ENCODE peak calls at places on chromosomes 6 and 20, in eight cellular contexts. X is H54, R is body of pancreas, G is testis, K is endothelial cell of umbilical vein, I is transverse colon, P is heart left ventricle, Q is ovary. V is an unnamed sample.

GRCh38 chr20:61575151-61575937 is 323.3 kb downstream of the CDH4 start:
- DNase-seq in R (no peak), K (no peak), Q (no peak), P (no peak), G (no peak), X (no peak), I (no peak), V (no peak)

GRCh38 chr20:61911824-61912223 is 153.9 kb downstream of the TAF4 start:
- DNase-seq in I (no peak), G (no peak), K (no peak), P (no peak), Q (no peak), X (no peak), R (no peak), V (no peak)

GRCh38 chr20:25204550-25205276 is 9.2 kb downstream of the ENTPD6 start:
- DNase-seq in K (no peak), Q (no peak), G (no peak), P (no peak), X (no peak), I (no peak), R (no peak), V (no peak)

GRCh38 chr20:53342429-53342828 is 251.2 kb downstream of the ZNF217 start:
- DNase-seq in P (no peak), Q (no peak), I (no peak), K (no peak), X (no peak), G (no peak), R (no peak), V (no peak)

GRCh38 chr20:37526839-37527637 is 638 bp downstream of the BLCAP start:
- DNase-seq in X (peak; percentile 47), I (peak; percentile 41), R (no peak), K (no peak), P (peak; percentile 52), G (peak; percentile 33), Q (peak; percentile 45), V (no peak)

GRCh38 chr20:45419188-45420091 is 3.5 kb downstream of the PIGT start:
- DNase-seq in K (peak; percentile 98), I (peak; percentile 80), R (peak; percentile 94), G (no peak), Q (no peak), P (peak; percentile 86), X (peak; percentile 74), V (peak; percentile 80)

GRCh38 chr6:146357578-146358340 is 185.9 kb upstream of the RAB32 start:
- DNase-seq in K (peak; percentile 91), I (no peak), R (no peak), P (no peak), G (no peak), X (peak; percentile 10), Q (no peak), V (no peak)

GRCh38 chr20:49687595-49688567 is 25.8 kb downstream of the B4GALT5 start:
- DNase-seq in I (no peak), X (no peak), Q (no peak), R (no peak), K (no peak), G (no peak), P (no peak), V (peak; percentile 63)

GRCh38 chr6:32086661-32087573 is 22.2 kb downstream of the TNXB start:
- DNase-seq in R (no peak), Q (no peak), K (no peak), P (peak; percentile 42), I (no peak), G (peak; percentile 52), X (peak; percentile 98), V (peak; percentile 47)

GRCh38 chr20:50339196-50339901 is 148.7 kb downstream of the CEBPB start:
- DNase-seq in R (no peak), P (no peak), X (peak; percentile 70), I (no peak), Q (no peak), K (no peak), G (no peak), V (no peak)

GRCh38 chr20:13659288-13659687 is 20.6 kb upstream of the TASP1 start:
- DNase-seq in G (no peak), Q (no peak), R (no peak), P (no peak), X (no peak), I (no peak), K (no peak), V (no peak)

GRCh38 chr6:155349129-155349528 is 34.8 kb upstream of the TFB1M start:
- DNase-seq in R (no peak), G (no peak), K (no peak), Q (no peak), X (no peak), P (no peak), I (no peak), V (no peak)

GRCh38 chr6:113464959-113465358 is 392.2 kb upstream of the MARCKS start:
- DNase-seq in P (no peak), I (no peak), Q (no peak), K (peak; percentile 61), X (no peak), R (no peak), G (no peak), V (peak; percentile 8)

GRCh38 chr6:147000545-147001488 is 203.4 kb upstream of the STXBP5 start:
- DNase-seq in G (no peak), K (peak; percentile 48), I (no peak), Q (no peak), P (no peak), X (no peak), R (no peak), V (no peak)

GRCh38 chr6:159691133-159691962 is 1.7 kb downstream of the SOD2 start:
- DNase-seq in R (peak; percentile 71), X (no peak), K (peak; percentile 92), G (no peak), P (no peak), Q (no peak), I (no peak), V (peak; percentile 85)

GRCh38 chr20:2914160-2914559 is 40.9 kb downstream of the PTPRA start:
- DNase-seq in K (peak; percentile 36), I (no peak), Q (no peak), R (no peak), P (no peak), X (no peak), G (peak; percentile 24), V (peak; percentile 50)

GRCh38 chr6:14619419-14619781 is 501.8 kb downstream of the CD83 start:
- DNase-seq in R (no peak), G (peak; percentile 46), P (peak; percentile 57), Q (peak; percentile 77), X (no peak), K (no peak), I (no peak), V (no peak)

GRCh38 chr6:34381086-34381485 is 11.4 kb downstream of the NUDT3 start:
- DNase-seq in G (no peak), X (no peak), R (no peak), K (no peak), I (no peak), Q (no peak), P (no peak), V (no peak)

DNA sequence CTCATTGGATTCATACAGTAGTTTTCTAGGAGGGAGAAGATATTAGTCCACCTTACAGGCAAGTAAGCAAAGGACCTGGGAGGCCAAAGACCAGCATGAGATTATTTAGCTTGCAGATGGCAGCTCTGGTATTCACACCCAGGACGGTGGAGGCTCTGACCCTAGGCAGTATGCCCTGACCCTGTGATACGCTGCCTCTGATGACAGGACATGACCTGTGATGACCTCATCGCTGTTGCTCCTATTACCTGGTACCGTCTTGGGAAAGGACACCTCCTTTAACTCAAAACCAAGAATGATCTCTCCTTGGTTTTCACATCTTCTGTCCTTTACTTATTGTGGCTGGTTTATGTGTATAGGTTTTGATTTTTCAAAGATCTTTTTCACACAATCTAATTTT is 298.6 kb downstream of the CLIC5 start:
- DNase-seq in G (no peak), Q (no peak), I (no peak), K (no peak), X (no peak), R (no peak), P (no peak), V (no peak)
- TF ChIP-seq POLR2A in G (no peak), Q (no peak), I (no peak), K (no peak), X (no peak), R (no peak), P (no peak), V (no peak)

GRCh38 chr20:59776626-59777320 is 156.7 kb downstream of the SYCP2 start:
- DNase-seq in K (no peak), G (no peak), Q (no peak), R (no peak), P (no peak), I (no peak), X (no peak), V (no peak)
- TF ChIP-seq POLR2A in K (no peak), G (no peak), Q (no peak), R (no peak), P (no peak), I (no peak), X (no peak), V (no peak)

DNA sequence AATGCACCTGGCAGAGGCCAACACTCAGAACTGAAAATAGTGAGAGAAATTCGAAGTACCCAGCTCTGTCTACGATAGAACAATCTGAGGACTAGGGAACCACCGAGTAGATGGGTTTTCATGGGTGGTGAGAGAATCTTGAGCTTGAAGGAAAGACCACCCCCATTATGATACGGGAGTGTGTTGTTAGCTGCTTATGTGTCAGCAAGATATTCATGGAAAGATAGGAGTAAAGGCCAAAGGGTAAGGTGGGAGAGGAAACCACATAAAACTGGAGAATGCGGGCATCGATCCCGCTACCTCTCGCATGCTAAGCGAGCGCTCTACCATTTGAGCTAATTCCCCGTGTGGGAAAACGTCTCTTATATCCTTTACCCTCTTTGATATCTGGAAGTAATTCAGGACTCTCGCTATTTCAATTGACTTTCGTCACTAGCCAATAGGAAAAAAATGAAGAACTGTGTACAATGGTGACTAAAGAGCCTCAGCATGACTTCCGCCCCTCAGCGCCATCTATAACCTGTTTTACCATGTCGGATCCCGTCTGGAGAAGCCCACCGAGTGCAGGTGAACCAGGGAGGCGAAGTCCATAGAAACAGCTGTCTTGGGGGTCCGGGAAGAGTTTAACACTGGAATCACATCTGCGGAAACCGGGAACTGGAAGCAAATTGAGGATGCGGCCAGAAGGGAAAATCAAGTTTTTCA is 25.0 kb upstream of the ABT1 start:
- DNase-seq in Q (peak; percentile 75), X (no peak), K (peak; percentile 92), I (peak; percentile 47), R (peak; percentile 80), P (peak; percentile 46), G (peak; percentile 69), V (peak; percentile 92)
- TF ChIP-seq POLR2A in Q (no peak), X (no peak), K (no peak), I (no peak), R (peak; percentile 51), P (no peak), G (no peak), V (no peak)

DNA sequence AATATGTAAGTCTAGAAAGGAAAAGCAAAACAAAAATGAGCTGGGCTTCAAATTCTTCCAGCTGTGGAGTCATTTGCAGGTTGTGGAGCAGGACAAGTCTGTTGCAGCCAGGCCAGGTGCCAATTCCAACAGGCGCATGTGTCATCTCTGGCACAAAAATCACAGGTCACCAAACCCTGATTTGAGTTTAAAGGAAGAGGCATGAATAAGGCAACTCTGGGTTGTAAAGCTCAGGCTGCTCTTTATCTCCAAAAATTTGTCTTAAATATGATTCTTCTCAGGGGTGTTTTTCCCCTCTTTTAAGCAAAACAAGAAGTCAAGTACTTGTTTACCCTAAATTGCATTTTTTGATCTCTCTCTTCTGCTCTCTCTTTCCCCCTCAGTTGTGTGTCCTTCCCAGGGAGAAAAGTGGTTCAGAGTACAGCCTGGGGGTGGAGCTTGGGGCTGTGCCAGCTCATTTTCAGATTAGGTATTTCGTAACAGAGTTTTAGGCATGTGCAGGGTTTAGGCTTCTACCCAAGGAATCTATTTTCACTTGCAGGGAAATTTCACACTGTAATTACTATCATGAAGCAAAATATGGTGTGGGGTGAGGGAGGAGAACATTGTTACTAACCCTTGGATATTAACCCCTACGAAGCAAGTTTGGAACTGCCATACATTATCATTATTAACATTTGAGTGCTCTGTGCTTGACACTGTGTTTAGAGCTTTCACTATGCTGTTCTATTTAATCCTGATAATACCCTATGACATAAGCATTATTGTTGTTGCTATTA is 8.3 kb upstream of the NCOA3 start:
- DNase-seq in R (peak; percentile 94), K (peak; percentile 49), G (peak; percentile 92), X (no peak), P (peak; percentile 92), Q (peak; percentile 95), I (peak; percentile 93), V (peak; percentile 63)
- TF ChIP-seq POLR2A in R (no peak), K (no peak), G (no peak), X (no peak), P (no peak), Q (no peak), I (no peak), V (no peak)